ENCODE peak calls at places on chromosomes 16 and 17, in nine cellular contexts. One of them, this sample, is unnamed.

GRCh38 chr16:87487361-87487924 is 5.4 kb downstream of the ZCCHC14 start:
- DNase-seq in HCT116: peak
- DNase-seq in DND-41: no peak
- DNase-seq in breast epithelium: no peak
- DNase-seq in AG09309: no peak
- DNase-seq in fibroblast of lung: no peak
- DNase-seq in heart left ventricle: no peak
- DNase-seq in uterus: no peak
- DNase-seq in stomach: peak
- DNase-seq in this sample: peak

GRCh38 chr16:67993207-67994036 is 5.9 kb downstream of the DPEP2 start:
- DNase-seq in HCT116: peak
- DNase-seq in DND-41: peak
- DNase-seq in breast epithelium: peak
- DNase-seq in AG09309: no peak
- DNase-seq in fibroblast of lung: peak
- DNase-seq in heart left ventricle: peak
- DNase-seq in uterus: peak
- DNase-seq in stomach: peak
- DNase-seq in this sample: peak

GRCh38 chr16:88649924-88650748 is 717 bp downstream of the CYBA start:
- DNase-seq in HCT116: no peak
- DNase-seq in DND-41: peak
- DNase-seq in breast epithelium: no peak
- DNase-seq in AG09309: no peak
- DNase-seq in fibroblast of lung: no peak
- DNase-seq in heart left ventricle: no peak
- DNase-seq in uterus: no peak
- DNase-seq in stomach: peak
- DNase-seq in this sample: no peak

GRCh38 chr17:57597531-57598453 is 147.3 kb downstream of the CCDC182 start:
- DNase-seq in HCT116: peak
- DNase-seq in DND-41: peak
- DNase-seq in breast epithelium: no peak
- DNase-seq in AG09309: peak
- DNase-seq in fibroblast of lung: peak
- DNase-seq in heart left ventricle: no peak
- DNase-seq in uterus: peak
- DNase-seq in stomach: peak
- DNase-seq in this sample: no peak

GRCh38 chr17:57357830-57358426 is 101.6 kb downstream of the MSI2 start:
- DNase-seq in HCT116: no peak
- DNase-seq in DND-41: peak
- DNase-seq in breast epithelium: no peak
- DNase-seq in AG09309: no peak
- DNase-seq in fibroblast of lung: no peak
- DNase-seq in heart left ventricle: no peak
- DNase-seq in uterus: no peak
- DNase-seq in stomach: no peak
- DNase-seq in this sample: no peak

GRCh38 chr17:48472485-48473281 is 42.7 kb upstream of the SKAP1 start:
- DNase-seq in HCT116: peak
- DNase-seq in DND-41: no peak
- DNase-seq in breast epithelium: no peak
- DNase-seq in AG09309: no peak
- DNase-seq in fibroblast of lung: no peak
- DNase-seq in heart left ventricle: no peak
- DNase-seq in uterus: no peak
- DNase-seq in stomach: no peak
- DNase-seq in this sample: no peak

GRCh38 chr16:86200722-86201121 is 301.8 kb downstream of the IRF8 start:
- DNase-seq in HCT116: no peak
- DNase-seq in DND-41: no peak
- DNase-seq in breast epithelium: no peak
- DNase-seq in AG09309: no peak
- DNase-seq in fibroblast of lung: no peak
- DNase-seq in heart left ventricle: no peak
- DNase-seq in uterus: no peak
- DNase-seq in stomach: no peak
- DNase-seq in this sample: no peak

GRCh38 chr16:54447606-54448440 is 161.2 kb upstream of the IRX3 start:
- DNase-seq in HCT116: no peak
- DNase-seq in DND-41: no peak
- DNase-seq in breast epithelium: no peak
- DNase-seq in AG09309: peak
- DNase-seq in fibroblast of lung: peak
- DNase-seq in heart left ventricle: no peak
- DNase-seq in uterus: no peak
- DNase-seq in stomach: no peak
- DNase-seq in this sample: no peak

GRCh38 chr17:40106760-40107265 is 6.4 kb upstream of the NR1D1 start:
- DNase-seq in HCT116: no peak
- DNase-seq in DND-41: no peak
- DNase-seq in breast epithelium: no peak
- DNase-seq in AG09309: no peak
- DNase-seq in fibroblast of lung: peak
- DNase-seq in heart left ventricle: no peak
- DNase-seq in uterus: peak
- DNase-seq in stomach: no peak
- DNase-seq in this sample: no peak

GRCh38 chr16:81956213-81956948 is 54.9 kb downstream of the SDR42E1 start:
- DNase-seq in HCT116: no peak
- DNase-seq in DND-41: no peak
- DNase-seq in breast epithelium: no peak
- DNase-seq in AG09309: peak
- DNase-seq in fibroblast of lung: no peak
- DNase-seq in heart left ventricle: no peak
- DNase-seq in uterus: no peak
- DNase-seq in stomach: no peak
- DNase-seq in this sample: no peak

GRCh38 chr17:32943647-32944191 is 15.8 kb downstream of the TMEM98 start:
- DNase-seq in HCT116: no peak
- DNase-seq in DND-41: no peak
- DNase-seq in breast epithelium: no peak
- DNase-seq in AG09309: peak
- DNase-seq in fibroblast of lung: peak
- DNase-seq in heart left ventricle: no peak
- DNase-seq in uterus: peak
- DNase-seq in stomach: no peak
- DNase-seq in this sample: no peak

GRCh38 chr17:42543190-42544079 is 7.4 kb downstream of the NAGLU start:
- DNase-seq in HCT116: no peak
- DNase-seq in DND-41: no peak
- DNase-seq in breast epithelium: no peak
- DNase-seq in AG09309: no peak
- DNase-seq in fibroblast of lung: no peak
- DNase-seq in heart left ventricle: no peak
- DNase-seq in uterus: no peak
- DNase-seq in stomach: no peak
- DNase-seq in this sample: no peak

GRCh38 chr16:78307824-78308528 is 208.5 kb downstream of the WWOX start:
- DNase-seq in HCT116: peak
- DNase-seq in DND-41: no peak
- DNase-seq in breast epithelium: no peak
- DNase-seq in AG09309: no peak
- DNase-seq in fibroblast of lung: no peak
- DNase-seq in heart left ventricle: no peak
- DNase-seq in uterus: no peak
- DNase-seq in stomach: no peak
- DNase-seq in this sample: no peak

GRCh38 chr16:78309763-78310162 is 210.3 kb downstream of the WWOX start:
- DNase-seq in HCT116: no peak
- DNase-seq in DND-41: no peak
- DNase-seq in breast epithelium: no peak
- DNase-seq in AG09309: no peak
- DNase-seq in fibroblast of lung: no peak
- DNase-seq in heart left ventricle: no peak
- DNase-seq in uterus: no peak
- DNase-seq in stomach: no peak
- DNase-seq in this sample: no peak

GRCh38 chr16:78310990-78311561 is 211.6 kb downstream of the WWOX start:
- DNase-seq in HCT116: no peak
- DNase-seq in DND-41: peak
- DNase-seq in breast epithelium: no peak
- DNase-seq in AG09309: no peak
- DNase-seq in fibroblast of lung: no peak
- DNase-seq in heart left ventricle: no peak
- DNase-seq in uterus: no peak
- DNase-seq in stomach: no peak
- DNase-seq in this sample: no peak

GRCh38 chr16:78310196-78310595 is 210.7 kb downstream of the WWOX start:
- DNase-seq in HCT116: no peak
- DNase-seq in DND-41: no peak
- DNase-seq in breast epithelium: no peak
- DNase-seq in AG09309: no peak
- DNase-seq in fibroblast of lung: no peak
- DNase-seq in heart left ventricle: no peak
- DNase-seq in uterus: no peak
- DNase-seq in stomach: peak
- DNase-seq in this sample: no peak

GRCh38 chr16:78311831-78312230 is 212.4 kb downstream of the WWOX start:
- DNase-seq in HCT116: no peak
- DNase-seq in DND-41: no peak
- DNase-seq in breast epithelium: no peak
- DNase-seq in AG09309: no peak
- DNase-seq in fibroblast of lung: no peak
- DNase-seq in heart left ventricle: no peak
- DNase-seq in uterus: no peak
- DNase-seq in stomach: no peak
- DNase-seq in this sample: no peak
- TF ChIP-seq CTCF in HCT116: no peak
- TF ChIP-seq CTCF in DND-41: no peak
- TF ChIP-seq CTCF in breast epithelium: no peak
- TF ChIP-seq CTCF in AG09309: no peak
- TF ChIP-seq CTCF in fibroblast of lung: no peak
- TF ChIP-seq CTCF in heart left ventricle: no peak
- TF ChIP-seq CTCF in uterus: no peak
- TF ChIP-seq CTCF in stomach: no peak
- TF ChIP-seq CTCF in this sample: no peak

DNA sequence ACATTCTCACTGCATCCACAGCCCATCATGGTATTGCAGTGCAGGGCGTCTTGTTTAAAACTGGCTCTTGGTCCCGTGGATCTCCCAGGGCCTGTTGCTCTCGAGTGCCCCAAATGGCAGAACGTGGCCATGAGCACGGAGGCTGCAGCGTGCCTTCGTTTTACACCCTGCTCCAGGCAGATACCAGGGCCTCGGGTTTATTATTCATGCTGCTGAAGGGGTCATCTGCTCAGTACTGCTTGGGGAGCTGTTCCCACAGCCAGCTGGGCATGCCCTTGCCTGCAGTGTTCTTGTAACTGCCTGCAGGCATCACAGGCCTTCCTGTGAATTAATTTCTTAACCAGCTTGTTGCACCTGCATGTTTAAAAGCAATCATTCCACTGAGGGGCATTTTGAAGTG is 129.7 kb upstream of the CHMP6 start:
- DNase-seq in HCT116: no peak
- DNase-seq in DND-41: no peak
- DNase-seq in breast epithelium: no peak
- DNase-seq in AG09309: no peak
- DNase-seq in fibroblast of lung: peak
- DNase-seq in heart left ventricle: no peak
- DNase-seq in uterus: no peak
- DNase-seq in stomach: no peak
- DNase-seq in this sample: peak
- TF ChIP-seq CTCF in HCT116: no peak
- TF ChIP-seq CTCF in DND-41: no peak
- TF ChIP-seq CTCF in breast epithelium: peak
- TF ChIP-seq CTCF in AG09309: peak
- TF ChIP-seq CTCF in fibroblast of lung: peak
- TF ChIP-seq CTCF in heart left ventricle: peak
- TF ChIP-seq CTCF in uterus: no peak
- TF ChIP-seq CTCF in stomach: no peak
- TF ChIP-seq CTCF in this sample: peak

GRCh38 chr17:1018547-1018946 is 21.6 kb downstream of the TIMM22 start:
- DNase-seq in HCT116: no peak
- DNase-seq in DND-41: no peak
- DNase-seq in breast epithelium: no peak
- DNase-seq in AG09309: no peak
- DNase-seq in fibroblast of lung: no peak
- DNase-seq in heart left ventricle: no peak
- DNase-seq in uterus: no peak
- DNase-seq in stomach: no peak
- DNase-seq in this sample: no peak
- TF ChIP-seq CTCF in HCT116: no peak
- TF ChIP-seq CTCF in DND-41: no peak
- TF ChIP-seq CTCF in breast epithelium: no peak
- TF ChIP-seq CTCF in AG09309: no peak
- TF ChIP-seq CTCF in fibroblast of lung: no peak
- TF ChIP-seq CTCF in heart left ventricle: no peak
- TF ChIP-seq CTCF in uterus: no peak
- TF ChIP-seq CTCF in stomach: no peak
- TF ChIP-seq CTCF in this sample: no peak

DNA sequence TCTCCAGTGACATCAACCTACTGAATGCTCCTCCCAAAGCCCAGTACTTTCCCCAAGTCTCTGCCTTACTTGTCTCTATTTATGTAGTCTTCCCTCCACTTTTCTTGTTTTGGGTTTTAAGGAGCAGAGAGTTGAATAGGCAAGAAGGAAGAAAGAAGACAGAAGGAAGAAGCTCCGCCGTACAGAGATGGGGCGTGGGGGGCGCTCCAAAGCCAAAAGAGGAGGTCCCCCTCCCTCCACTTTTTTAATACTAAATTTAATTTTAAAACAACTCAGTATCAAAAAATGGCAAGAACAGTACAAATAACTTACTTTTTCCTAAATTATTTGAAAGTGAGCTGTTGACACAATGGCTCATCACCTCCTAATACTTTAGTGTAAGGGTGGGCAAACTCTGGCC is 4.6 kb downstream of the EFTUD2 start:
- DNase-seq in HCT116: no peak
- DNase-seq in DND-41: no peak
- DNase-seq in breast epithelium: no peak
- DNase-seq in AG09309: no peak
- DNase-seq in fibroblast of lung: no peak
- DNase-seq in heart left ventricle: no peak
- DNase-seq in uterus: no peak
- DNase-seq in stomach: no peak
- DNase-seq in this sample: no peak
- TF ChIP-seq CTCF in HCT116: no peak
- TF ChIP-seq CTCF in DND-41: no peak
- TF ChIP-seq CTCF in breast epithelium: no peak
- TF ChIP-seq CTCF in AG09309: peak
- TF ChIP-seq CTCF in fibroblast of lung: no peak
- TF ChIP-seq CTCF in heart left ventricle: no peak
- TF ChIP-seq CTCF in uterus: no peak
- TF ChIP-seq CTCF in stomach: no peak
- TF ChIP-seq CTCF in this sample: no peak